ENCODE peak calls at places on chromosomes 11 and 22, in ten cellular contexts. Z, F, C, U, S, V, A, D, B and N are unnamed samples.

GRCh38 chr22:38531251-38531956 is 25.3 kb upstream of the DDX17 start:
- DNase-seq in D (no peak), F (no peak), B (no peak), A (no peak), V (no peak), C (no peak), S (no peak), Z (no peak), U (no peak), N (no peak)

GRCh38 chr22:36328635-36329216 is 59.0 kb downstream of the MYH9 start:
- DNase-seq in A (no peak), Z (no peak), S (peak), F (peak), V (no peak), D (peak), U (peak), C (no peak), B (peak), N (no peak)

GRCh38 chr11:43937434-43938411 is 4.7 kb upstream of the C11orf96 start:
- DNase-seq in A (no peak), C (no peak), B (no peak), F (peak), Z (no peak), S (no peak), V (no peak), U (peak), D (no peak), N (no peak)

GRCh38 chr22:48535868-48536690 is 1291.6 kb downstream of the BRD1 start:
- DNase-seq in F (no peak), C (no peak), V (no peak), D (no peak), A (no peak), B (no peak), Z (no peak), U (no peak), S (no peak), N (no peak)

GRCh38 chr11:80860632-80861031 is 1419.8 kb upstream of the TENM4 start:
- DNase-seq in U (peak), B (no peak), Z (no peak), C (no peak), V (no peak), D (no peak), S (no peak), F (peak), A (no peak), N (no peak)

GRCh38 chr11:20668844-20669832 is at the start of gene NELL1:
- DNase-seq in Z (no peak), D (no peak), V (no peak), B (no peak), S (peak), F (no peak), U (no peak), A (no peak), C (no peak), N (peak)

GRCh38 chr11:112459001-112459400 is 198.3 kb upstream of the PLET1 start:
- DNase-seq in C (no peak), Z (no peak), F (no peak), S (no peak), B (no peak), D (no peak), V (no peak), A (no peak), U (no peak), N (no peak)

GRCh38 chr11:110856993-110857812 is 145.0 kb upstream of the ARHGAP20 start:
- DNase-seq in Z (no peak), A (no peak), F (peak), U (peak), C (no peak), B (no peak), V (no peak), D (no peak), S (no peak), N (no peak)

GRCh38 chr11:72585762-72586590 is 88.2 kb downstream of the PDE2A start:
- DNase-seq in S (peak), C (peak), F (peak), A (peak), U (peak), V (peak), D (peak), B (no peak), Z (peak), N (peak)

GRCh38 chr11:134652586-134653255 is 240.7 kb upstream of the B3GAT1 start:
- DNase-seq in A (no peak), S (peak), D (peak), C (no peak), U (no peak), V (no peak), B (no peak), Z (no peak), F (no peak), N (no peak)

GRCh38 chr11:134510641-134511040 is 98.6 kb upstream of the B3GAT1 start:
- DNase-seq in Z (no peak), A (no peak), F (no peak), B (no peak), S (no peak), D (no peak), U (no peak), C (no peak), V (no peak), N (no peak)

GRCh38 chr11:3035333-3035732 is 21.9 kb downstream of the CARS1 start:
- DNase-seq in D (no peak), C (no peak), F (no peak), Z (no peak), S (no peak), V (no peak), A (no peak), U (no peak), B (no peak), N (no peak)

GRCh38 chr22:46319319-46319718 is 16.2 kb upstream of the TRMU start:
- DNase-seq in S (no peak), B (no peak), D (no peak), C (no peak), V (no peak), Z (no peak), F (no peak), U (no peak), A (no peak), N (no peak)

GRCh38 chr11:18352581-18352980 is 30.2 kb downstream of the GTF2H1 start:
- DNase-seq in Z (no peak), C (no peak), D (no peak), A (no peak), V (no peak), U (peak), S (no peak), B (no peak), F (peak), N (no peak)

GRCh38 chr11:65719887-65720236 is 736 bp downstream of the RNASEH2C start:
- DNase-seq in V (peak), D (no peak), B (peak), C (peak), S (no peak), F (peak), U (peak), A (no peak), Z (no peak), N (no peak)

GRCh38 chr22:28002181-28002700 is 83.2 kb upstream of the PITPNB start:
- DNase-seq in U (peak), C (no peak), Z (no peak), A (no peak), S (no peak), V (no peak), B (no peak), D (no peak), F (no peak), N (no peak)

GRCh38 chr22:49056301-49056700 is 771.4 kb downstream of the BRD1 start:
- DNase-seq in C (no peak), B (no peak), D (no peak), Z (no peak), A (no peak), U (no peak), S (no peak), V (no peak), F (no peak), N (no peak)

GRCh38 chr11:101439488-101439887 is 144.3 kb downstream of the TRPC6 start:
- DNase-seq in Z (no peak), B (no peak), C (no peak), F (no peak), U (no peak), D (no peak), S (no peak), A (no peak), V (no peak), N (no peak)

GRCh38 chr11:66745356-66746235 is 16.6 kb upstream of the SPTBN2 start:
- DNase-seq in D (no peak), S (no peak), F (no peak), C (peak), B (no peak), V (peak), U (no peak), Z (peak), A (no peak), N (peak)

GRCh38 chr22:46056169-46057041 is 79.4 kb upstream of the WNT7B start:
- DNase-seq in V (no peak), A (no peak), U (no peak), C (no peak), S (no peak), Z (no peak), B (no peak), F (peak), D (no peak), N (no peak)

GRCh38 chr11:117226388-117227385 is 5.2 kb downstream of the PCSK7 start:
- DNase-seq in U (peak), F (peak), Z (no peak), A (peak), C (peak), S (peak), V (peak), B (no peak), D (peak), N (peak)

GRCh38 chr11:96278039-96278897 is 64.7 kb downstream of the MAML2 start:
- DNase-seq in V (no peak), U (no peak), Z (no peak), S (no peak), D (no peak), A (no peak), C (no peak), F (peak), B (no peak), N (no peak)

GRCh38 chr11:58434217-58434616 is 6.3 kb upstream of the OR5B2 start:
- DNase-seq in V (no peak), S (no peak), B (no peak), Z (no peak), F (no peak), C (no peak), D (no peak), A (no peak), U (no peak), N (no peak)

GRCh38 chr11:119196833-119197483 is 9.2 kb upstream of the CBL start:
- DNase-seq in D (peak), S (peak), B (no peak), F (peak), C (peak), V (peak), A (peak), U (peak), Z (peak), N (peak)

GRCh38 chr11:101453682-101454081 is 130.1 kb downstream of the TRPC6 start:
- DNase-seq in S (no peak), A (no peak), Z (no peak), C (no peak), V (no peak), D (no peak), F (peak), U (no peak), B (no peak), N (no peak)

GRCh38 chr11:103881518-103882070 is 154.8 kb upstream of the DDI1 start:
- DNase-seq in A (no peak), U (no peak), Z (no peak), D (no peak), C (no peak), B (no peak), S (no peak), V (no peak), F (no peak), N (no peak)